ENCODE peak calls at places on chromosomes 1 and 21, in six cellular contexts. One of them, this sample, is unnamed.
A peak's percentile ranks its signal among the peaks of the same experiment; 100 is the strongest.

GRCh38 chr1:182198006-182198605 is 136.6 kb upstream of the ZNF648 start:
- DNase-seq in GM12865: peak; percentile 44
- DNase-seq in brain microvascular endothelial cell: no peak
- DNase-seq in BE2C: no peak
- DNase-seq in Calu3: peak; percentile 16
- DNase-seq in OCI-LY7: no peak
- DNase-seq in this sample: no peak

GRCh38 chr1:218735436-218735835 is 390.3 kb downstream of the TGFB2 start:
- DNase-seq in GM12865: no peak
- DNase-seq in brain microvascular endothelial cell: peak; percentile 89
- DNase-seq in BE2C: no peak
- DNase-seq in Calu3: no peak
- DNase-seq in OCI-LY7: no peak
- DNase-seq in this sample: no peak

GRCh38 chr1:24191860-24192259 is 4.8 kb upstream of the IFNLR1 start:
- DNase-seq in GM12865: peak; percentile 86
- DNase-seq in brain microvascular endothelial cell: peak; percentile 47
- DNase-seq in BE2C: no peak
- DNase-seq in Calu3: peak; percentile 24
- DNase-seq in OCI-LY7: no peak
- DNase-seq in this sample: no peak

GRCh38 chr1:15206418-15207030 is 40.5 kb upstream of the FHAD1 start:
- DNase-seq in GM12865: peak; percentile 18
- DNase-seq in brain microvascular endothelial cell: no peak
- DNase-seq in BE2C: no peak
- DNase-seq in Calu3: no peak
- DNase-seq in OCI-LY7: no peak
- DNase-seq in this sample: peak; percentile 53

GRCh38 chr1:82160903-82161302 is 360.2 kb downstream of the ADGRL2 start:
- DNase-seq in GM12865: peak; percentile 36
- DNase-seq in brain microvascular endothelial cell: no peak
- DNase-seq in BE2C: no peak
- DNase-seq in Calu3: no peak
- DNase-seq in OCI-LY7: no peak
- DNase-seq in this sample: peak; percentile 7

GRCh38 chr1:202122639-202123335 is at the start of gene GPR37L1:
- DNase-seq in GM12865: no peak
- DNase-seq in brain microvascular endothelial cell: no peak
- DNase-seq in BE2C: peak; percentile 80
- DNase-seq in Calu3: peak; percentile 79
- DNase-seq in OCI-LY7: no peak
- DNase-seq in this sample: peak; percentile 75

GRCh38 chr1:118204106-118204505 is 19.1 kb upstream of the SPAG17 start:
- DNase-seq in GM12865: no peak
- DNase-seq in brain microvascular endothelial cell: no peak
- DNase-seq in BE2C: no peak
- DNase-seq in Calu3: no peak
- DNase-seq in OCI-LY7: no peak
- DNase-seq in this sample: no peak

GRCh38 chr1:156876281-156876680 is 15.6 kb downstream of the NTRK1 start:
- DNase-seq in GM12865: no peak
- DNase-seq in brain microvascular endothelial cell: no peak
- DNase-seq in BE2C: no peak
- DNase-seq in Calu3: no peak
- DNase-seq in OCI-LY7: no peak
- DNase-seq in this sample: peak; percentile 68

GRCh38 chr1:83901547-83902155 is 97.3 kb downstream of the TTLL7 start:
- DNase-seq in GM12865: no peak
- DNase-seq in brain microvascular endothelial cell: peak; percentile 82
- DNase-seq in BE2C: no peak
- DNase-seq in Calu3: peak; percentile 60
- DNase-seq in OCI-LY7: no peak
- DNase-seq in this sample: no peak

GRCh38 chr1:43530483-43531452 is at the start of gene PTPRF:
- DNase-seq in GM12865: peak; percentile 18
- DNase-seq in brain microvascular endothelial cell: no peak
- DNase-seq in BE2C: peak; percentile 60
- DNase-seq in Calu3: peak; percentile 83
- DNase-seq in OCI-LY7: peak; percentile 23
- DNase-seq in this sample: peak; percentile 80

GRCh38 chr1:153401461-153401860 is 10.6 kb upstream of the S100A8 start:
- DNase-seq in GM12865: no peak
- DNase-seq in brain microvascular endothelial cell: no peak
- DNase-seq in BE2C: no peak
- DNase-seq in Calu3: no peak
- DNase-seq in OCI-LY7: no peak
- DNase-seq in this sample: no peak

GRCh38 chr1:235225299-235225698 is 64.2 kb upstream of the RBM34 start:
- DNase-seq in GM12865: no peak
- DNase-seq in brain microvascular endothelial cell: no peak
- DNase-seq in BE2C: no peak
- DNase-seq in Calu3: no peak
- DNase-seq in OCI-LY7: no peak
- DNase-seq in this sample: no peak

GRCh38 chr1:168092566-168093355 is 44.0 kb downstream of the GPR161 start:
- DNase-seq in GM12865: no peak
- DNase-seq in brain microvascular endothelial cell: no peak
- DNase-seq in BE2C: no peak
- DNase-seq in Calu3: peak; percentile 37
- DNase-seq in OCI-LY7: no peak
- DNase-seq in this sample: no peak

GRCh38 chr21:18493420-18493819 is 89.8 kb upstream of the TMPRSS15 start:
- DNase-seq in GM12865: no peak
- DNase-seq in brain microvascular endothelial cell: peak; percentile 38
- DNase-seq in BE2C: no peak
- DNase-seq in Calu3: no peak
- DNase-seq in OCI-LY7: no peak
- DNase-seq in this sample: no peak

GRCh38 chr1:99180343-99180808 is 83.9 kb upstream of the PLPPR4 start:
- DNase-seq in GM12865: peak; percentile 83
- DNase-seq in brain microvascular endothelial cell: peak; percentile 75
- DNase-seq in BE2C: peak; percentile 83
- DNase-seq in Calu3: peak; percentile 64
- DNase-seq in OCI-LY7: peak; percentile 72
- DNase-seq in this sample: peak; percentile 75

GRCh38 chr1:231937013-231937754 is 310.6 kb downstream of the DISC1 start:
- DNase-seq in GM12865: no peak
- DNase-seq in brain microvascular endothelial cell: no peak
- DNase-seq in BE2C: peak; percentile 95
- DNase-seq in Calu3: no peak
- DNase-seq in OCI-LY7: no peak
- DNase-seq in this sample: peak; percentile 12

GRCh38 chr1:22323141-22323845 is 128.4 kb upstream of the ZBTB40 start:
- DNase-seq in GM12865: no peak
- DNase-seq in brain microvascular endothelial cell: no peak
- DNase-seq in BE2C: no peak
- DNase-seq in Calu3: no peak
- DNase-seq in OCI-LY7: no peak
- DNase-seq in this sample: no peak

GRCh38 chr1:236753554-236753953 is 41.5 kb upstream of the MTR start:
- DNase-seq in GM12865: peak; percentile 31
- DNase-seq in brain microvascular endothelial cell: no peak
- DNase-seq in BE2C: peak; percentile 45
- DNase-seq in Calu3: peak; percentile 36
- DNase-seq in OCI-LY7: peak; percentile 31
- DNase-seq in this sample: no peak

GRCh38 chr1:161439280-161440232 is 65.7 kb upstream of the FCGR2A start:
- DNase-seq in GM12865: peak; percentile 80
- DNase-seq in brain microvascular endothelial cell: peak; percentile 29
- DNase-seq in BE2C: peak; percentile 67
- DNase-seq in Calu3: no peak
- DNase-seq in OCI-LY7: peak; percentile 26
- DNase-seq in this sample: peak; percentile 14

GRCh38 chr1:39199593-39199992 is 4.9 kb upstream of the MACF1 start:
- DNase-seq in GM12865: no peak
- DNase-seq in brain microvascular endothelial cell: no peak
- DNase-seq in BE2C: no peak
- DNase-seq in Calu3: no peak
- DNase-seq in OCI-LY7: no peak
- DNase-seq in this sample: no peak

GRCh38 chr1:17696417-17697301 is 58.5 kb upstream of the ACTL8 start:
- DNase-seq in GM12865: no peak
- DNase-seq in brain microvascular endothelial cell: peak; percentile 63
- DNase-seq in BE2C: no peak
- DNase-seq in Calu3: no peak
- DNase-seq in OCI-LY7: no peak
- DNase-seq in this sample: peak; percentile 52

GRCh38 chr1:42189931-42190853 is 25.6 kb upstream of the GUCA2A start:
- DNase-seq in GM12865: no peak
- DNase-seq in brain microvascular endothelial cell: no peak
- DNase-seq in BE2C: no peak
- DNase-seq in Calu3: no peak
- DNase-seq in OCI-LY7: no peak
- DNase-seq in this sample: no peak

GRCh38 chr21:38156200-38156599 is 100.6 kb upstream of the KCNJ15 start:
- DNase-seq in GM12865: no peak
- DNase-seq in brain microvascular endothelial cell: no peak
- DNase-seq in BE2C: no peak
- DNase-seq in Calu3: no peak
- DNase-seq in OCI-LY7: no peak
- DNase-seq in this sample: no peak

GRCh38 chr21:42845296-42845965 is 33.9 kb downstream of the WDR4 start:
- DNase-seq in GM12865: no peak
- DNase-seq in brain microvascular endothelial cell: no peak
- DNase-seq in BE2C: peak; percentile 5
- DNase-seq in Calu3: no peak
- DNase-seq in OCI-LY7: no peak
- DNase-seq in this sample: no peak

GRCh38 chr21:45921917-45922316 is 59.7 kb upstream of the COL6A1 start:
- DNase-seq in GM12865: no peak
- DNase-seq in brain microvascular endothelial cell: no peak
- DNase-seq in BE2C: no peak
- DNase-seq in Calu3: no peak
- DNase-seq in OCI-LY7: no peak
- DNase-seq in this sample: no peak
- TF ChIP-seq CTCF in GM12865: no peak
- TF ChIP-seq CTCF in brain microvascular endothelial cell: no peak
- TF ChIP-seq CTCF in BE2C: no peak
- TF ChIP-seq CTCF in Calu3: no peak
- TF ChIP-seq CTCF in OCI-LY7: no peak
- TF ChIP-seq CTCF in this sample: no peak

GRCh38 chr1:8439015-8439702 is 121.2 kb downstream of the SLC45A1 start:
- DNase-seq in GM12865: peak; percentile 59
- DNase-seq in brain microvascular endothelial cell: peak; percentile 90
- DNase-seq in BE2C: peak; percentile 72
- DNase-seq in Calu3: peak; percentile 76
- DNase-seq in OCI-LY7: peak; percentile 79
- DNase-seq in this sample: peak; percentile 72
- TF ChIP-seq CTCF in GM12865: no peak
- TF ChIP-seq CTCF in brain microvascular endothelial cell: peak; percentile 43
- TF ChIP-seq CTCF in BE2C: peak; percentile 30
- TF ChIP-seq CTCF in Calu3: no peak
- TF ChIP-seq CTCF in OCI-LY7: peak; percentile 34
- TF ChIP-seq CTCF in this sample: peak; percentile 37

GRCh38 chr21:33230518-33231324 is 983 bp downstream of the IFNAR2 start:
- DNase-seq in GM12865: peak; percentile 84
- DNase-seq in brain microvascular endothelial cell: peak; percentile 54
- DNase-seq in BE2C: peak; percentile 48
- DNase-seq in Calu3: peak; percentile 56
- DNase-seq in OCI-LY7: peak; percentile 83
- DNase-seq in this sample: peak; percentile 65
- TF ChIP-seq CTCF in GM12865: no peak
- TF ChIP-seq CTCF in brain microvascular endothelial cell: peak; percentile 25
- TF ChIP-seq CTCF in BE2C: no peak
- TF ChIP-seq CTCF in Calu3: no peak
- TF ChIP-seq CTCF in OCI-LY7: peak; percentile 47
- TF ChIP-seq CTCF in this sample: no peak

GRCh38 chr1:7770620-7770938 is 517 bp upstream of the VAMP3 start:
- DNase-seq in GM12865: no peak
- DNase-seq in brain microvascular endothelial cell: no peak
- DNase-seq in BE2C: no peak
- DNase-seq in Calu3: no peak
- DNase-seq in OCI-LY7: no peak
- DNase-seq in this sample: no peak

GRCh38 chr1:7768583-7768982 is 2.5 kb upstream of the VAMP3 start:
- DNase-seq in GM12865: no peak
- DNase-seq in brain microvascular endothelial cell: no peak
- DNase-seq in BE2C: no peak
- DNase-seq in Calu3: no peak
- DNase-seq in OCI-LY7: no peak
- DNase-seq in this sample: no peak

GRCh38 chr1:7771673-7772299 is 690 bp downstream of the VAMP3 start:
- DNase-seq in GM12865: no peak
- DNase-seq in brain microvascular endothelial cell: peak; percentile 6
- DNase-seq in BE2C: no peak
- DNase-seq in Calu3: no peak
- DNase-seq in OCI-LY7: no peak
- DNase-seq in this sample: no peak

GRCh38 chr1:7769673-7770412 is 1.3 kb upstream of the VAMP3 start:
- DNase-seq in GM12865: no peak
- DNase-seq in brain microvascular endothelial cell: no peak
- DNase-seq in BE2C: no peak
- DNase-seq in Calu3: no peak
- DNase-seq in OCI-LY7: no peak
- DNase-seq in this sample: no peak

GRCh38 chr1:7770939-7771672 is at the start of gene VAMP3:
- DNase-seq in GM12865: peak; percentile 89
- DNase-seq in brain microvascular endothelial cell: peak; percentile 75
- DNase-seq in BE2C: peak; percentile 82
- DNase-seq in Calu3: peak; percentile 84
- DNase-seq in OCI-LY7: peak; percentile 80
- DNase-seq in this sample: peak; percentile 92
- TF ChIP-seq CTCF in GM12865: no peak
- TF ChIP-seq CTCF in brain microvascular endothelial cell: no peak
- TF ChIP-seq CTCF in BE2C: no peak
- TF ChIP-seq CTCF in Calu3: no peak
- TF ChIP-seq CTCF in OCI-LY7: no peak
- TF ChIP-seq CTCF in this sample: no peak

DNA sequence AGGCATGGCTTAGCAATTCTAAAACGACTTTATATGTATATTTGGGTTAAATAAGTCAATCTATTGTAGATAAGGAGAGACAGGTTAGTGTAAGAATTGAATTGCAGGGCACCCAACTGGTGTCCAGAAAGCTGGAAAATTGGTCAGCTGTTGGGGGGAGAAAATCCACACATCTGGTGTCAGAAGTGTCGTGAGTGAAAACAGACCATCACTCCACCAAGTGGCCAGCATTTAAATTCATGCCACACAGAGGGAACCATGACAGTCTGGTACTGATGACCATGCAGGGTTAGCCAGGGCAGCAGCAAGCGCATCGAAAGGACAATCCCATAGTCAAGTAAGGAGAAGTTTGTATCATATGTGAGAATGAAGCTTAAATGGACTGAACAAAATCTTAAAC is 11.7 kb downstream of the LAX1 start:
- DNase-seq in GM12865: no peak
- DNase-seq in brain microvascular endothelial cell: no peak
- DNase-seq in BE2C: no peak
- DNase-seq in Calu3: peak; percentile 12
- DNase-seq in OCI-LY7: peak; percentile 35
- DNase-seq in this sample: no peak
- TF ChIP-seq CTCF in GM12865: peak; percentile 13
- TF ChIP-seq CTCF in brain microvascular endothelial cell: peak; percentile 26
- TF ChIP-seq CTCF in BE2C: peak; percentile 35
- TF ChIP-seq CTCF in Calu3: no peak
- TF ChIP-seq CTCF in OCI-LY7: peak; percentile 66
- TF ChIP-seq CTCF in this sample: no peak

DNA sequence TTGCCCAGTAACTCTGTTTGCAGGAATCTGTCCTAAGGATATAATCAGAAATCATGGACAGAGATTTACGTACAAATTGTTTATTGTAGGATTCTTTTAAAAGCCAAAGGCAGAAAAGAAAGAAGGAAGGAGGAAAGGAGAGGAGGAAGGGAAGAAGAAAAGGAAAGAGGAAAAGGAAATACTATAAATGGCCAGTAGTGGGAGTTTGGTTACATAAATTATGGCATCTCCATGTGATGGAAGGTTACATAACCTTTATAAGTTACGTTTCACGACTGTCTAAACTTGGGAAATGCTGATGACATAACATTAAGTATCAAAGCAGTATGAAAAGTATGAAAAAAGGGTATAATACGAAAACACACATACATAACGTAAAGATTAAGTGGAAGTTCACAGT is 39.0 kb downstream of the SMYD2 start:
- DNase-seq in GM12865: no peak
- DNase-seq in brain microvascular endothelial cell: no peak
- DNase-seq in BE2C: no peak
- DNase-seq in Calu3: no peak
- DNase-seq in OCI-LY7: no peak
- DNase-seq in this sample: no peak
- TF ChIP-seq CTCF in GM12865: no peak
- TF ChIP-seq CTCF in brain microvascular endothelial cell: no peak
- TF ChIP-seq CTCF in BE2C: peak; percentile 38
- TF ChIP-seq CTCF in Calu3: no peak
- TF ChIP-seq CTCF in OCI-LY7: peak; percentile 36
- TF ChIP-seq CTCF in this sample: no peak